ENCODE peak calls at places on chromosomes 3 and 15, in eight cellular contexts. V, W, B, S, P, Y, I and H are unnamed samples.

GRCh38 chr15:49423021-49423420 is at the start of gene FGF7:
- DNase-seq in S (no peak), B (no peak), I (peak; percentile 66), V (no peak), W (no peak), Y (no peak), P (peak; percentile 9), H (no peak)

GRCh38 chr15:29115093-29115991 is 154.3 kb downstream of the NSMCE3 start:
- DNase-seq in W (no peak), I (no peak), B (no peak), S (no peak), P (no peak), V (peak; percentile 70), Y (no peak), H (no peak)

GRCh38 chr3:104887069-104887468 is 479.6 kb upstream of the ALCAM start:
- DNase-seq in S (no peak), P (no peak), W (no peak), Y (no peak), V (no peak), I (no peak), B (no peak), H (no peak)

GRCh38 chr3:47024932-47025331 is 45.5 kb downstream of the NBEAL2 start:
- DNase-seq in S (no peak), V (no peak), W (no peak), Y (no peak), P (no peak), I (no peak), B (no peak), H (no peak)

GRCh38 chr3:94360982-94361381 is 298.1 kb downstream of the NSUN3 start:
- DNase-seq in Y (no peak), B (no peak), V (no peak), S (no peak), I (no peak), P (peak; percentile 31), W (no peak), H (no peak)

GRCh38 chr3:124663690-124664089 is 66.6 kb upstream of the UMPS start:
- DNase-seq in P (no peak), S (no peak), Y (no peak), B (no peak), I (peak; percentile 4), W (no peak), V (no peak), H (no peak)

GRCh38 chr3:71862374-71863145 is 77.6 kb upstream of the PROK2 start:
- DNase-seq in I (no peak), B (no peak), Y (no peak), P (no peak), V (no peak), W (no peak), S (no peak), H (no peak)

GRCh38 chr3:158369279-158369678 is 201.7 kb upstream of the MLF1 start:
- DNase-seq in Y (no peak), S (no peak), W (no peak), P (no peak), V (no peak), B (no peak), I (no peak), H (no peak)

GRCh38 chr15:39585394-39585841 is 4.5 kb downstream of the THBS1 start:
- DNase-seq in I (no peak), V (no peak), Y (no peak), S (no peak), B (no peak), P (no peak), W (no peak), H (no peak)

GRCh38 chr3:34646911-34647465 is 848.6 kb downstream of the PDCD6IP start:
- DNase-seq in I (no peak), P (no peak), S (no peak), B (no peak), W (no peak), Y (no peak), V (no peak), H (no peak)

GRCh38 chr3:186476044-186476468 is 68.1 kb downstream of the CRYGS start:
- DNase-seq in W (no peak), S (no peak), V (no peak), I (no peak), Y (no peak), B (no peak), P (no peak), H (no peak)

GRCh38 chr3:133489466-133490085 is 83.9 kb upstream of the CDV3 start:
- DNase-seq in S (no peak), Y (no peak), V (no peak), P (no peak), W (no peak), I (no peak), B (no peak), H (no peak)

GRCh38 chr3:39637807-39638206 is 170.3 kb downstream of the MOBP start:
- DNase-seq in S (no peak), B (no peak), V (no peak), Y (no peak), W (no peak), I (no peak), P (no peak), H (no peak)

GRCh38 chr3:75978686-75979085 is 193.3 kb upstream of the ZNF717 start:
- DNase-seq in B (no peak), I (peak; percentile 42), P (no peak), Y (no peak), S (no peak), W (no peak), V (no peak), H (no peak)

GRCh38 chr3:30548605-30549004 is 57.8 kb upstream of the TGFBR2 start:
- DNase-seq in Y (no peak), V (peak; percentile 10), B (no peak), P (no peak), S (no peak), W (no peak), I (no peak), H (no peak)

GRCh38 chr3:14490255-14490654 is 49.9 kb downstream of the GRIP2 start:
- DNase-seq in W (no peak), I (no peak), V (no peak), S (no peak), P (no peak), Y (no peak), B (no peak), H (no peak)

GRCh38 chr3:155194973-155195372 is 98.5 kb downstream of the STRIT1 start:
- DNase-seq in W (no peak), S (no peak), P (no peak), Y (no peak), B (no peak), I (no peak), V (no peak), H (no peak)

GRCh38 chr3:121473001-121473400 is 72.8 kb downstream of the POLQ start:
- DNase-seq in I (no peak), P (no peak), B (no peak), W (no peak), V (no peak), S (no peak), Y (no peak), H (no peak)

GRCh38 chr3:65846936-65847335 is 191.8 kb downstream of the MAGI1 start:
- DNase-seq in W (no peak), B (no peak), V (no peak), I (no peak), Y (no peak), P (no peak), S (no peak), H (no peak)

GRCh38 chr3:39762537-39762936 is 46.9 kb upstream of the MYRIP start:
- DNase-seq in Y (no peak), I (no peak), W (no peak), B (no peak), S (no peak), V (no peak), P (no peak), H (no peak)

GRCh38 chr15:77596821-77597803 is 35.6 kb downstream of the LINGO1 start:
- DNase-seq in I (no peak), B (no peak), S (no peak), P (no peak), W (no peak), Y (no peak), V (no peak), H (no peak)

GRCh38 chr15:69951511-69952209 is 146.1 kb downstream of the TLE3 start:
- DNase-seq in P (no peak), S (no peak), B (no peak), W (no peak), I (no peak), V (no peak), Y (no peak), H (no peak)

GRCh38 chr3:46669191-46669999 is 24.1 kb downstream of the ALS2CL start:
- DNase-seq in W (no peak), Y (no peak), I (no peak), P (no peak), B (no peak), S (no peak), V (no peak), H (peak; percentile 28)